ENCODE peak calls at places on chromosomes 13 and 19, in eight cellular contexts. O is ACHN; P is CD4-positive, CD25-positive, alpha-beta regulatory T cell; J is mucosa of descending colon; Y is GM12864; C is activated T-cell treated with anti-CD3 and anti-CD28 coated beads for 1 hour; S is HTR-8/SVneo; T is nephron progenitor cell. R is an unnamed sample.

GRCh38 chr13:21435710-21436151 is 23.4 kb downstream of the ZDHHC20 start:
- DNase-seq in O (peak), T (no peak), C (peak), S (peak), J (peak), P (peak), Y (peak), R (peak)

GRCh38 chr13:103694471-103694870 is 628.3 kb upstream of the SLC10A2 start:
- DNase-seq in S (no peak), C (no peak), T (no peak), J (no peak), P (no peak), O (no peak), Y (no peak), R (no peak)

GRCh38 chr19:39360599-39360998 is 18.4 kb downstream of the SAMD4B start:
- DNase-seq in P (no peak), T (no peak), S (no peak), O (no peak), J (no peak), C (no peak), Y (no peak), R (no peak)

GRCh38 chr13:33842207-33842606 is 24.3 kb downstream of the RFC3 start:
- DNase-seq in S (no peak), J (no peak), T (no peak), Y (no peak), P (no peak), C (no peak), O (no peak), R (no peak)

GRCh38 chr19:36686365-36687213 is 823 bp upstream of the ZNF567 start:
- DNase-seq in T (no peak), J (peak), S (no peak), C (no peak), Y (no peak), P (no peak), O (no peak), R (peak)

GRCh38 chr19:19659646-19660245 is 3.7 kb downstream of the ATP13A1 start:
- DNase-seq in J (peak), P (no peak), C (no peak), O (no peak), Y (no peak), S (no peak), T (no peak), R (no peak)

GRCh38 chr19:24064175-24064574 is 22.8 kb upstream of the ZNF254 start:
- DNase-seq in O (no peak), Y (no peak), P (no peak), S (no peak), J (no peak), C (no peak), T (no peak), R (no peak)

GRCh38 chr13:46559272-46559805 is 6.4 kb downstream of the LRCH1 start:
- DNase-seq in S (no peak), O (no peak), Y (no peak), J (no peak), P (no peak), C (no peak), T (no peak), R (no peak)

GRCh38 chr19:51552996-51553725 is 17.9 kb upstream of the ZNF175 start:
- DNase-seq in J (peak), T (peak), S (peak), C (peak), P (no peak), O (peak), Y (no peak), R (peak)

GRCh38 chr19:41898235-41898634 is 15.3 kb downstream of the ARHGEF1 start:
- DNase-seq in O (no peak), P (no peak), S (no peak), T (no peak), C (no peak), J (no peak), Y (no peak), R (no peak)

GRCh38 chr13:57409121-57409520 is 222.4 kb upstream of the PCDH17 start:
- DNase-seq in P (no peak), S (no peak), Y (no peak), C (no peak), T (no peak), O (no peak), J (no peak), R (no peak)

GRCh38 chr13:75550159-75550567 is 572 bp downstream of the UCHL3 start:
- DNase-seq in O (peak), P (peak), T (peak), Y (no peak), J (no peak), C (no peak), S (peak), R (peak)

GRCh38 chr19:40604647-40605200 is 3.6 kb downstream of the LTBP4 start:
- DNase-seq in C (no peak), J (peak), P (no peak), O (no peak), S (no peak), Y (no peak), T (no peak), R (no peak)

GRCh38 chr13:21753117-21753729 is 82.3 kb downstream of the FGF9 start:
- DNase-seq in C (no peak), S (no peak), O (no peak), T (no peak), Y (no peak), J (no peak), P (no peak), R (no peak)

GRCh38 chr13:44117351-44117750 is 237.6 kb downstream of the LACC1 start:
- DNase-seq in T (no peak), C (no peak), S (no peak), P (peak), O (no peak), Y (no peak), J (no peak), R (peak)

GRCh38 chr19:10894911-10895213 is 23.5 kb downstream of the CARM1 start:
- DNase-seq in J (no peak), O (no peak), S (no peak), P (no peak), Y (no peak), T (no peak), C (no peak), R (no peak)

GRCh38 chr19:58084596-58085347 is 13.3 kb downstream of the ZSCAN18 start:
- DNase-seq in Y (no peak), S (no peak), P (no peak), C (no peak), J (no peak), T (no peak), O (no peak), R (no peak)

R was measured in foreskin fibroblast.